ENCODE peak calls at places on chromosomes 4 and X, in nine cellular contexts. A, K, O, M, Z, I, E, P and V are unnamed samples.

GRCh38 chrX:38701073-38701472 is 100.2 kb upstream of the MID1IP1 start:
- DNase-seq in K (no peak), M (peak; percentile 12), I (no peak), Z (no peak), A (no peak), O (no peak), E (no peak), P (no peak), V (no peak)

GRCh38 chr4:76305971-76306881 is at the start of gene STBD1:
- DNase-seq in Z (peak; percentile 90), M (no peak), O (peak; percentile 67), P (peak; percentile 78), I (peak; percentile 66), K (no peak), A (peak; percentile 81), E (peak; percentile 35), V (no peak)

GRCh38 chr4:55178226-55179005 is 53.0 kb upstream of the KDR start:
- DNase-seq in K (no peak), O (no peak), P (no peak), Z (no peak), I (no peak), M (no peak), A (no peak), E (no peak), V (no peak)

GRCh38 chrX:46759645-46759974 is 692 bp upstream of the SLC9A7 start:
- DNase-seq in P (no peak), E (no peak), Z (peak; percentile 14), A (no peak), M (no peak), K (peak; percentile 37), O (peak; percentile 44), I (no peak), V (no peak)

GRCh38 chr4:81627617-81628016 is 155.9 kb upstream of the RASGEF1B start:
- DNase-seq in K (no peak), O (no peak), M (peak; percentile 3), A (no peak), Z (no peak), E (no peak), P (no peak), I (no peak), V (no peak)

GRCh38 chrX:14420876-14421275 is 108.5 kb upstream of the GLRA2 start:
- DNase-seq in I (no peak), P (no peak), M (no peak), Z (no peak), A (no peak), K (peak; percentile 0), O (no peak), E (no peak), V (no peak)

GRCh38 chr4:149409186-149410056 is 406.2 kb downstream of the IQCM start:
- DNase-seq in M (peak; percentile 82), K (no peak), O (peak; percentile 53), I (no peak), P (no peak), E (no peak), A (peak; percentile 54), Z (no peak), V (peak; percentile 72)

GRCh38 chrX:20623448-20623847 is 356.7 kb upstream of the RPS6KA3 start:
- DNase-seq in M (no peak), I (no peak), K (no peak), E (no peak), O (no peak), A (no peak), P (no peak), Z (no peak), V (peak; percentile 15)

GRCh38 chr4:163598489-163598888 is 104.0 kb downstream of the TMA16 start:
- DNase-seq in O (no peak), K (no peak), A (no peak), E (no peak), M (no peak), I (no peak), P (no peak), Z (no peak), V (no peak)

GRCh38 chr4:187893418-187893817 is 102.2 kb upstream of the ZFP42 start:
- DNase-seq in I (no peak), E (no peak), P (no peak), K (no peak), A (no peak), Z (no peak), O (no peak), M (no peak), V (no peak)

GRCh38 chr4:153216546-153216945 is 12.3 kb downstream of the TRIM2 start:
- DNase-seq in E (no peak), M (no peak), K (no peak), O (no peak), Z (no peak), P (no peak), A (no peak), I (no peak), V (no peak)

GRCh38 chrX:68710870-68711576 is 63.6 kb downstream of the STARD8 start:
- DNase-seq in P (no peak), Z (peak; percentile 31), O (peak; percentile 41), I (peak; percentile 36), M (peak; percentile 32), A (no peak), E (no peak), K (no peak), V (no peak)

GRCh38 chr4:78936989-78937388 is 2.2 kb downstream of the PAQR3 start:
- DNase-seq in K (no peak), I (no peak), M (no peak), E (no peak), Z (no peak), A (no peak), O (no peak), P (no peak), V (no peak)

GRCh38 chrX:94830717-94831116 is 1156.7 kb downstream of the FAM133A start:
- DNase-seq in Z (no peak), O (no peak), K (no peak), M (no peak), P (no peak), E (no peak), I (no peak), A (no peak), V (no peak)

GRCh38 chr4:52529983-52530382 is 129.1 kb downstream of the USP46 start:
- DNase-seq in K (no peak), I (no peak), O (no peak), M (no peak), E (no peak), Z (no peak), A (no peak), P (no peak), V (no peak)

GRCh38 chr4:1464581-1465171 is 58.4 kb upstream of the NKX1-1 start:
- DNase-seq in E (no peak), P (no peak), K (no peak), Z (no peak), I (peak; percentile 23), A (no peak), M (no peak), O (no peak), V (no peak)

GRCh38 chr4:54683616-54684346 is 26.0 kb downstream of the KIT start:
- DNase-seq in M (no peak), O (no peak), P (peak; percentile 69), K (no peak), E (peak; percentile 42), I (no peak), Z (no peak), A (no peak), V (no peak)

GRCh38 chrX:154058207-154058997 is 38.7 kb upstream of the IRAK1 start:
- DNase-seq in E (no peak), K (no peak), I (no peak), O (no peak), A (no peak), P (no peak), Z (no peak), M (no peak), V (no peak)

GRCh38 chr4:10455133-10455532 is 2.1 kb downstream of the ZNF518B start:
- DNase-seq in A (no peak), K (no peak), I (no peak), M (no peak), O (no peak), E (no peak), P (no peak), Z (no peak), V (no peak)

GRCh38 chr4:151865327-151865726 is 104.5 kb upstream of the GATB start:
- DNase-seq in Z (peak; percentile 58), E (no peak), I (no peak), A (peak; percentile 77), K (peak; percentile 85), M (no peak), P (peak; percentile 62), O (no peak), V (no peak)

GRCh38 chr4:156665779-156666366 is 305.7 kb downstream of the PDGFC start:
- DNase-seq in Z (no peak), K (no peak), M (no peak), I (no peak), P (no peak), E (no peak), O (no peak), A (no peak), V (no peak)

GRCh38 chr4:125187621-125188176 is 127.1 kb upstream of the FAT4 start:
- DNase-seq in E (no peak), M (peak; percentile 66), P (no peak), K (no peak), I (no peak), A (no peak), O (no peak), Z (no peak), V (peak; percentile 38)

GRCh38 chr4:61918507-61919462 is 718.7 kb downstream of the ADGRL3 start:
- DNase-seq in O (no peak), M (peak; percentile 12), A (no peak), Z (no peak), K (no peak), E (no peak), I (no peak), P (no peak), V (no peak)

GRCh38 chrX:40095588-40096394 is 2.0 kb downstream of the BCOR start:
- DNase-seq in P (peak; percentile 22), M (no peak), Z (no peak), I (no peak), K (no peak), O (peak; percentile 45), E (peak; percentile 28), A (peak; percentile 60), V (no peak)